ENCODE peak calls at places on chromosome 14, in six cellular contexts. One of them, this sample, is unnamed.
A peak's percentile ranks its signal among the peaks of the same experiment; 100 is the strongest.

GRCh38 chr14:34931206-34931605 is 51.6 kb upstream of the SRP54 start:
- DNase-seq in cardiac muscle cell: no peak
- DNase-seq in mucosa of descending colon: no peak
- DNase-seq in epithelial cell of esophagus: peak; percentile 70
- DNase-seq in HFF-Myc: no peak
- DNase-seq in stomach: no peak
- DNase-seq in this sample: no peak

GRCh38 chr14:50477760-50478159 is 54.6 kb downstream of the MAP4K5 start:
- DNase-seq in cardiac muscle cell: no peak
- DNase-seq in mucosa of descending colon: no peak
- DNase-seq in epithelial cell of esophagus: no peak
- DNase-seq in HFF-Myc: no peak
- DNase-seq in stomach: no peak
- DNase-seq in this sample: no peak

GRCh38 chr14:35286707-35287106 is 5.5 kb upstream of the PSMA6 start:
- DNase-seq in cardiac muscle cell: no peak
- DNase-seq in mucosa of descending colon: no peak
- DNase-seq in epithelial cell of esophagus: no peak
- DNase-seq in HFF-Myc: no peak
- DNase-seq in stomach: no peak
- DNase-seq in this sample: no peak

GRCh38 chr14:77314043-77314442 is 6.6 kb downstream of the POMT2 start:
- DNase-seq in cardiac muscle cell: no peak
- DNase-seq in mucosa of descending colon: no peak
- DNase-seq in epithelial cell of esophagus: peak; percentile 98
- DNase-seq in HFF-Myc: peak; percentile 75
- DNase-seq in stomach: no peak
- DNase-seq in this sample: peak; percentile 59

GRCh38 chr14:97379091-97379531 is 581.9 kb downstream of the VRK1 start:
- DNase-seq in cardiac muscle cell: no peak
- DNase-seq in mucosa of descending colon: peak; percentile 56
- DNase-seq in epithelial cell of esophagus: no peak
- DNase-seq in HFF-Myc: no peak
- DNase-seq in stomach: no peak
- DNase-seq in this sample: no peak

GRCh38 chr14:35247777-35248475 is 44.3 kb upstream of the PSMA6 start:
- DNase-seq in cardiac muscle cell: no peak
- DNase-seq in mucosa of descending colon: no peak
- DNase-seq in epithelial cell of esophagus: no peak
- DNase-seq in HFF-Myc: no peak
- DNase-seq in stomach: no peak
- DNase-seq in this sample: no peak

GRCh38 chr14:69044965-69045555 is 66.0 kb upstream of the ACTN1 start:
- DNase-seq in cardiac muscle cell: no peak
- DNase-seq in mucosa of descending colon: no peak
- DNase-seq in epithelial cell of esophagus: no peak
- DNase-seq in HFF-Myc: no peak
- DNase-seq in stomach: no peak
- DNase-seq in this sample: no peak

GRCh38 chr14:92959189-92959531 is 36.2 kb downstream of the CHGA start:
- DNase-seq in cardiac muscle cell: no peak
- DNase-seq in mucosa of descending colon: peak; percentile 46
- DNase-seq in epithelial cell of esophagus: no peak
- DNase-seq in HFF-Myc: no peak
- DNase-seq in stomach: no peak
- DNase-seq in this sample: no peak

GRCh38 chr14:101034986-101035385 is 131.5 kb upstream of the RTL1 start:
- DNase-seq in cardiac muscle cell: no peak
- DNase-seq in mucosa of descending colon: no peak
- DNase-seq in epithelial cell of esophagus: no peak
- DNase-seq in HFF-Myc: no peak
- DNase-seq in stomach: no peak
- DNase-seq in this sample: no peak

DNA sequence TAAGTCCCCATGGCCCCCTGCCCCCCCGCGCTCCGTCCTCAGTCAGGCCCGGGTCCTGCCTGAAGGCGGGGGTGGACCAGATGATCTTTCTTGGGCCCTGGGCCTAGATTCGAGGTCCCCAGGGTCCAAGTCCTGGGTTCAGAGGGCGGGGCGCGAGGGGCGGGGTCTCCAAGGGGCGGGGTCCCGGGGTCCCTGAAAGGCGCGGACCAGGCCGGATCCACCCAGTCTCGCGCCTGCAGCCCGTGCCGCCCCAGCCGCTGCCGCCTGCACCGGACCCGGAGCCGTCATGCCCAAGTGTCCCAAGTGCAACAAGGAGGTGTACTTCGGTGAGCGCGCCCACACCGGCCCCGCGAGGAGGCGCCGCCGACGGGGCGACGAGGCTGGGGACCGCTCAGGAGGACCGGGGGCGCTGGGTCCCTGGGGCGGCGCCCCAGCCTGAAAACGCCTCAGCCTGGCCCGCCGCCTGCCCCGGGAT is 325 bp downstream of the CRIP1 start:
- DNase-seq in cardiac muscle cell: no peak
- DNase-seq in mucosa of descending colon: peak; percentile 86
- DNase-seq in epithelial cell of esophagus: no peak
- DNase-seq in HFF-Myc: no peak
- DNase-seq in stomach: no peak
- DNase-seq in this sample: no peak
- H3K4me3 ChIP-seq in cardiac muscle cell: peak overlapping the region; percentile 26
- H3K4me3 ChIP-seq in mucosa of descending colon: peak overlapping the region; percentile 39
- H3K4me3 ChIP-seq in epithelial cell of esophagus: no peak overlapping the region
- H3K4me3 ChIP-seq in HFF-Myc: peak overlapping the region; percentile 9
- H3K4me3 ChIP-seq in stomach: peak overlapping the region; percentile 42
- H3K4me3 ChIP-seq in this sample: peak overlapping the region; percentile 37

DNA sequence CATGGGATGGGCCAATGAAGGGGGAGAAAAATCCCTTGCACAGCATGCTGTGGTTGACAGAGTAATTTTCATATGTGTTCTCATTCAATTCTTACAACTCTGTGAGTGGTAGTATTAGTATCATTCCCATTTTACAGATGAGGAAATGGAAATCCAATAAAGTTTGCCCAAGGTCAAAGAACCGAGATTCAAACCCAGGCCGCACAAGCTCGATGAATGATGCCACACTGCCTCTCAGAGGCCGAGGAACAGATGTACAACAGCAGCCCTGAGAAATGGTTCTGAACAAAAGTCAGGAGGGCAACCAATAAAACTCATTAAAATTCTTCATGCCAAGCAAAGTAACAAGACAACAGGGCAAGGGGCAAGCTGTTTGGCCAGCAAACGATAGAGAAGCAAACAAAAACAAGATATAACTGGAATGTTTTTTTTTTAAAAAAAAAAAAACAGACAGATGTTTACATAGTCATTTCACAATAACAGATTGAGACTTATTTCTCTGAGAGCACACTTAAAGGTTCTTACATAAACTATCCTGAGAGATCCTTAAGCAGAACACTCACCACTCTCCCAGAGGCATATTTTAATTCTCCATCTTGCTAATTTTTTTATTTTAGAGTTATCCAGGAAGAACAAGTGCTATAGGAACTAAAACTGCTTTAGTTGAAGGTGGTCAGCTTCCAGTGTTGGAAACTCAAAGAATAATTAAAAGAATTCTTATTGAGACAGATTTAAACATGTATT is 85.8 kb downstream of the EXOC5 start:
- DNase-seq in cardiac muscle cell: peak; percentile 28
- DNase-seq in mucosa of descending colon: no peak
- DNase-seq in epithelial cell of esophagus: peak; percentile 37
- DNase-seq in HFF-Myc: no peak
- DNase-seq in stomach: no peak
- DNase-seq in this sample: no peak
- TF ChIP-seq CTCF in cardiac muscle cell: peak; percentile 32
- TF ChIP-seq CTCF in mucosa of descending colon: no peak
- TF ChIP-seq CTCF in epithelial cell of esophagus: peak; percentile 60
- TF ChIP-seq CTCF in HFF-Myc: peak; percentile 46
- TF ChIP-seq CTCF in stomach: no peak
- TF ChIP-seq CTCF in this sample: peak; percentile 35

GRCh38 chr14:104800600-104801283 is at the start of gene ZBTB42:
- DNase-seq in cardiac muscle cell: peak; percentile 77
- DNase-seq in mucosa of descending colon: peak; percentile 93
- DNase-seq in epithelial cell of esophagus: peak; percentile 88
- DNase-seq in HFF-Myc: no peak
- DNase-seq in stomach: peak; percentile 95
- DNase-seq in this sample: no peak
- H3K4me3 ChIP-seq in cardiac muscle cell: peak within 1 kb of the TSS; percentile 49
- H3K4me3 ChIP-seq in mucosa of descending colon: peak within 1 kb of the TSS; percentile 17
- H3K4me3 ChIP-seq in epithelial cell of esophagus: peak within 1 kb of the TSS; percentile 57
- H3K4me3 ChIP-seq in HFF-Myc: peak within 1 kb of the TSS; percentile 52
- H3K4me3 ChIP-seq in stomach: peak within 1 kb of the TSS; percentile 71
- H3K4me3 ChIP-seq in this sample: peak within 1 kb of the TSS; percentile 62

GRCh38 chr14:104096751-104097700 is 11.5 kb downstream of the ASPG start:
- DNase-seq in cardiac muscle cell: no peak
- DNase-seq in mucosa of descending colon: peak; percentile 41
- DNase-seq in epithelial cell of esophagus: no peak
- DNase-seq in HFF-Myc: no peak
- DNase-seq in stomach: no peak
- DNase-seq in this sample: no peak
- TF ChIP-seq CTCF in cardiac muscle cell: no peak
- TF ChIP-seq CTCF in mucosa of descending colon: no peak
- TF ChIP-seq CTCF in epithelial cell of esophagus: peak; percentile 23
- TF ChIP-seq CTCF in HFF-Myc: no peak
- TF ChIP-seq CTCF in stomach: no peak
- TF ChIP-seq CTCF in this sample: no peak

DNA sequence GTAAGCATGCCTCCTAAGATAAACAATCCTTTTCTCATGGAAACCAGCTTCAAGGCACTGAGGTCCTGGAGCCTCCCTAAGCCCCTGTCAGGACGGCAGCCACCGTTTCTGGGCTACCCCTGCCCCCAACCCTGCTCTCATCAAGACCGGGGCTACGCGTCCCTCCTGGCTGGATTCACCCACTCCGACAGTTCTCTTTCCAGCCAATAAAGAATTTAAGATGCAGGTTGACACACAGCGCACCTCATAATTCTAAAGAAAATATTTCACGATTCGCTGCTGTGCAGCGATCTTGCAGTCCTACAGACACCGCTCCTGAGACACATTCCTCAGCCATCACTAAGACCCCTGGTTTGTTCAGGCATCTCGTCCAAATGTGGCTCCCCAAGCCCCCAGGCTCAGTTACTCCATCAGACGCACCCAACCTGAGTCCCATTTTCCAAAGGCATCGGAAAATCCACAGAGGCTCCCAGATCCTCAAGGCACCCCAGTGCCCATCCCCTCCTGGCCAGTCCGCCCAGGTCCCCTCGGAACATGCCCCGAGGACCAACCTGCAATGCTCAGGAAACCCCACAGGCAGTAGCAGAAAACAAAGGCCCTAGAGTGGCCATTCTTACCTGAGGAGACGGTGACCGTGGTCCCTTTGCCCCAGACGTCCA is 336.3 kb downstream of the TMEM121 start:
- DNase-seq in cardiac muscle cell: no peak
- DNase-seq in mucosa of descending colon: no peak
- DNase-seq in epithelial cell of esophagus: no peak
- DNase-seq in HFF-Myc: no peak
- DNase-seq in stomach: peak; percentile 20
- DNase-seq in this sample: no peak
- H3K4me3 ChIP-seq in cardiac muscle cell: no peak overlapping the region
- H3K4me3 ChIP-seq in mucosa of descending colon: no peak overlapping the region
- H3K4me3 ChIP-seq in epithelial cell of esophagus: no peak overlapping the region
- H3K4me3 ChIP-seq in HFF-Myc: no peak overlapping the region
- H3K4me3 ChIP-seq in stomach: no peak overlapping the region
- H3K4me3 ChIP-seq in this sample: no peak overlapping the region

DNA sequence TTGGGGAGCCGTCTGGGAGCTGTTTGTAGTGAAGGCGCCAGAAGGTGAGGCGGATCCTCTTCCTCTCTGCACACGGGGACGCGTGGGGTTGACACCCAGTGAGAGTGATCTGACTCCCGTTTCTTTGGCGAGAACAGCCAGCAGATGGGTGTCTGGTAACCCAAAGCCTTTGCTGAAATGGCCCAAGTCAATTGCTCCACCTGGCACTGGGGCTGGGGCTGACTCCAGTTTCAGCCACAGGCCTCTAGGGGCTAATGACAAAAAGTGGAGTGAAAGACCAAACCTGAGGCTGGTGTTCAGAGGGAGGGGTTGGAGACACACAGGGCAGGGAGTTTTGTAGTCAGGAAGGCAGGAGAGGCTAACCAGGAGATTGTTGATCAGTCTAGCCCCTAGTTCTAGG is 87.0 kb downstream of the FRMD6 start:
- DNase-seq in cardiac muscle cell: no peak
- DNase-seq in mucosa of descending colon: no peak
- DNase-seq in epithelial cell of esophagus: no peak
- DNase-seq in HFF-Myc: no peak
- DNase-seq in stomach: no peak
- DNase-seq in this sample: no peak
- TF ChIP-seq CTCF in cardiac muscle cell: no peak
- TF ChIP-seq CTCF in mucosa of descending colon: no peak
- TF ChIP-seq CTCF in epithelial cell of esophagus: peak; percentile 6
- TF ChIP-seq CTCF in HFF-Myc: peak; percentile 9
- TF ChIP-seq CTCF in stomach: no peak
- TF ChIP-seq CTCF in this sample: no peak

GRCh38 chr14:56196274-56196673 is 78.1 kb downstream of the PELI2 start:
- DNase-seq in cardiac muscle cell: no peak
- DNase-seq in mucosa of descending colon: no peak
- DNase-seq in epithelial cell of esophagus: no peak
- DNase-seq in HFF-Myc: no peak
- DNase-seq in stomach: no peak
- DNase-seq in this sample: no peak
- H3K4me3 ChIP-seq in cardiac muscle cell: no peak overlapping the region
- H3K4me3 ChIP-seq in mucosa of descending colon: no peak overlapping the region
- H3K4me3 ChIP-seq in epithelial cell of esophagus: no peak overlapping the region
- H3K4me3 ChIP-seq in HFF-Myc: no peak overlapping the region
- H3K4me3 ChIP-seq in stomach: no peak overlapping the region
- H3K4me3 ChIP-seq in this sample: no peak overlapping the region